ENCODE peak calls at places on chromosomes 7 and 10, in nine cellular contexts. G is IMR-90, P is spleen, Y is tibial artery, M is aorta, U is brain microvascular endothelial cell, C is AG04450, R is sigmoid colon, S is A549. W is an unnamed sample.

GRCh38 chr10:129421399-129421798 is 45.6 kb upstream of the MGMT start:
- DNase-seq in G (no peak), P (no peak), Y (no peak), M (no peak), U (no peak), C (no peak), R (no peak), S (no peak), W (no peak)

GRCh38 chr7:100137851-100138760 is 10.6 kb upstream of the LAMTOR4 start:
- DNase-seq in G (no peak), P (peak; percentile 23), Y (no peak), M (no peak), U (no peak), C (no peak), R (no peak), S (no peak), W (no peak)

GRCh38 chr7:712601-713457 is 13.7 kb upstream of the DNAAF5 start:
- DNase-seq in G (no peak), P (peak; percentile 72), Y (no peak), M (no peak), U (no peak), C (no peak), R (peak; percentile 64), S (no peak), W (no peak)

GRCh38 chr7:77453531-77453930 is 37.4 kb upstream of the GSAP start:
- DNase-seq in G (peak; percentile 57), P (no peak), Y (no peak), M (no peak), U (peak; percentile 39), C (no peak), R (no peak), S (no peak), W (no peak)

GRCh38 chr10:121910673-121911420 is 17.0 kb downstream of the ATE1 start:
- DNase-seq in G (peak; percentile 81), P (no peak), Y (no peak), M (no peak), U (no peak), C (peak; percentile 54), R (no peak), S (peak; percentile 30), W (no peak)

GRCh38 chr7:1675673-1676549 is 5.8 kb downstream of the ELFN1 start:
- DNase-seq in G (no peak), P (peak; percentile 67), Y (peak; percentile 14), M (peak; percentile 76), U (no peak), C (no peak), R (peak; percentile 62), S (no peak), W (no peak)

GRCh38 chr7:10257438-10257837 is 716.2 kb upstream of the PHF14 start:
- DNase-seq in G (no peak), P (no peak), Y (no peak), M (no peak), U (no peak), C (no peak), R (no peak), S (no peak), W (no peak)

GRCh38 chr7:47513741-47514241 is 68.1 kb downstream of the TNS3 start:
- DNase-seq in G (peak; percentile 93), P (peak; percentile 68), Y (peak; percentile 24), M (no peak), U (peak; percentile 58), C (peak; percentile 94), R (peak; percentile 80), S (no peak), W (no peak)

GRCh38 chr7:106059556-106059955 is 52.6 kb downstream of the SYPL1 start:
- DNase-seq in G (no peak), P (no peak), Y (no peak), M (no peak), U (no peak), C (no peak), R (no peak), S (no peak), W (no peak)

GRCh38 chr10:16441106-16441850 is 4.5 kb downstream of the PTER start:
- DNase-seq in G (peak; percentile 19), P (no peak), Y (no peak), M (no peak), U (no peak), C (no peak), R (no peak), S (no peak), W (no peak)

GRCh38 chr10:119030421-119031250 is 1.1 kb downstream of the NANOS1 start:
- DNase-seq in G (peak; percentile 47), P (peak; percentile 85), Y (no peak), M (no peak), U (peak; percentile 25), C (no peak), R (no peak), S (no peak), W (peak; percentile 32)

GRCh38 chr10:95391570-95392249 is 100.9 kb upstream of the PDLIM1 start:
- DNase-seq in G (peak; percentile 46), P (no peak), Y (no peak), M (no peak), U (peak; percentile 50), C (peak; percentile 7), R (no peak), S (peak; percentile 8), W (no peak)

GRCh38 chr10:110260746-110261477 is 43.8 kb downstream of the SMNDC1 start:
- DNase-seq in G (peak; percentile 60), P (no peak), Y (no peak), M (no peak), U (no peak), C (no peak), R (no peak), S (no peak), W (no peak)

GRCh38 chr7:91683823-91684222 is 196.7 kb downstream of the MTERF1 start:
- DNase-seq in G (peak; percentile 22), P (no peak), Y (no peak), M (no peak), U (peak; percentile 79), C (no peak), R (no peak), S (no peak), W (no peak)

GRCh38 chr7:102170417-102170970 is 116.2 kb upstream of the SH2B2 start:
- DNase-seq in G (no peak), P (no peak), Y (no peak), M (no peak), U (peak; percentile 55), C (no peak), R (no peak), S (no peak), W (no peak)

GRCh38 chr7:37040330-37040729 is 316.0 kb upstream of the AOAH start:
- DNase-seq in G (peak; percentile 54), P (no peak), Y (no peak), M (no peak), U (no peak), C (peak; percentile 27), R (no peak), S (no peak), W (no peak)

GRCh38 chr7:130429019-130429418 is 11.8 kb downstream of the CEP41 start:
- DNase-seq in G (no peak), P (no peak), Y (no peak), M (no peak), U (no peak), C (no peak), R (no peak), S (no peak), W (no peak)

GRCh38 chr10:129648866-129649265 is 181.8 kb downstream of the MGMT start:
- DNase-seq in G (no peak), P (no peak), Y (no peak), M (no peak), U (no peak), C (no peak), R (no peak), S (no peak), W (no peak)

GRCh38 chr7:48004023-48004422 is 24.6 kb upstream of the HUS1 start:
- DNase-seq in G (no peak), P (no peak), Y (no peak), M (no peak), U (no peak), C (no peak), R (no peak), S (no peak), W (no peak)

GRCh38 chr10:12041766-12042408 is 722 bp downstream of the UPF2 start:
- DNase-seq in G (peak; percentile 18), P (no peak), Y (no peak), M (no peak), U (peak; percentile 22), C (no peak), R (no peak), S (peak; percentile 16), W (peak; percentile 44)

GRCh38 chr7:5704534-5704922 is 76.9 kb downstream of the RNF216 start:
- DNase-seq in G (peak; percentile 84), P (peak; percentile 82), Y (peak; percentile 88), M (peak; percentile 87), U (peak; percentile 76), C (peak; percentile 69), R (peak; percentile 90), S (peak; percentile 71), W (peak; percentile 73)
- H3K27ac ChIP-seq in G (no peak overlapping the region), P (peak overlapping the region; percentile 47), Y (peak overlapping the region; percentile 52), M (no peak overlapping the region), U (no peak overlapping the region), C (no peak overlapping the region), R (peak overlapping the region; percentile 99), S (no peak overlapping the region), W (no peak overlapping the region)

GRCh38 chr10:123158682-123159081 is 4.5 kb downstream of the BUB3 start:
- DNase-seq in G (no peak), P (no peak), Y (no peak), M (no peak), U (no peak), C (no peak), R (no peak), S (no peak), W (no peak)
- H3K4me3 ChIP-seq in G (no peak overlapping the region), P (no peak overlapping the region), Y (no peak overlapping the region), M (no peak overlapping the region), U (no peak overlapping the region), C (no peak overlapping the region), R (no peak overlapping the region), S (no peak overlapping the region), W (no peak overlapping the region)

GRCh38 chr7:135186841-135187253 is 16.3 kb upstream of the CYREN start:
- DNase-seq in G (no peak), P (peak; percentile 71), Y (no peak), M (peak; percentile 67), U (no peak), C (no peak), R (no peak), S (no peak), W (peak; percentile 19)
- H3K27ac ChIP-seq in G (no peak overlapping the region), P (no peak overlapping the region), Y (no peak overlapping the region), M (no peak overlapping the region), U (no peak overlapping the region), C (no peak overlapping the region), R (no peak overlapping the region), S (no peak overlapping the region), W (no peak overlapping the region)

DNA sequence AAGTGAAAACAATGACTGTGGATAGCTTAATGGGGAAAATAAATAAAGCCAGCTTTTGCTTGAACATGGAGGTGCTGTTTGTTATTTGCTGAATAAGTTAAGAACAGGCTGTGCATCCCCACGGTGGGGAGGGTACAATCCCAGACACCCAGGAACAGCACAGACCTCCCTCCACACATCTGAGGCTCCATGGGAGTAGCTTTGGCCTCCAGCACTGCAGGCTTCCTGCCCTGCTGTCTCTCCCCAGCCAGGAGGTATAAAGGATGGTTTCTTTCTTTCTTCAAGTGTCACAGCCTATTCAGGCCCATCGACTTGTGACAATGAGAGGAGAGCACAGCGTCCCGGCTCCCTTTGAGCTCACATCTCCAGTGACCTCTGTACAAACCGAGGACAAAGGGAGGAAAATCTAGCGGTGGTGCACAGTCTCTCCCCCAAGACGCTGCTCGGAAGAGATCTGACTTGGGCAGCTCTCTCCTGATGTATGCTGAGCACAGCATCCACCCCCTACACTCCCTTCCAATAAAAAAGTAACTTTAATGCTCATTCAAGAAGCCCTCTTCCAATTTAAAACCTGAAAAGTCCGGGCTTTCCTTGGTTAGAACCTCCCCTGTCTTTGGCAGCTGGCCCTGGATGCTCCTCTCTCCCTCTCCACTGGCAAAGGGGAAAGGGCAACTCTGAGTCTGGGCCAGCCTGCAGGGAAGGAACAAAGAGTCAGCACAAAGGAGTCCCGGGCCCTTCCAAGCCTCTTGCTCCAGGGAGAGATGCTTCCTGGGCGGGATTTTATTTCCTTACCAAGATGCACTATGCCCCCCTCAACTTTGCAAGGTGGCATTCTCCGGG is 18.1 kb downstream of the CHST15 start:
- DNase-seq in G (no peak), P (no peak), Y (no peak), M (no peak), U (no peak), C (no peak), R (peak; percentile 79), S (no peak), W (no peak)
- H3K4me3 ChIP-seq in G (no peak overlapping the region), P (no peak overlapping the region), Y (no peak overlapping the region), M (no peak overlapping the region), U (no peak overlapping the region), C (no peak overlapping the region), R (no peak overlapping the region), S (no peak overlapping the region), W (no peak overlapping the region)